ENCODE peak calls at places on chromosomes 4 and X, in nine cellular contexts. U is NCI-H2171 treated with DMSO at 0.1 percent for 48 hours; T is CD4-positive, alpha-beta T cell; D is G401; S is left colon; R is KG1; I is NCI-H1105; B is Calu3; J is AG09309. P is an unnamed sample.

GRCh38 chr4:147683172-147683571 is 791 bp downstream of the PRMT9 start:
- DNase-seq in R (no peak), U (peak; percentile 22), J (peak; percentile 4), I (no peak), D (peak; percentile 55), T (no peak), S (peak; percentile 37), B (no peak), P (peak; percentile 32)

GRCh38 chr4:83905952-83906351 is 370.0 kb downstream of the GPAT3 start:
- DNase-seq in U (peak; percentile 17), R (no peak), T (no peak), B (no peak), D (peak; percentile 8), I (peak; percentile 5), J (no peak), S (no peak), P (no peak)

GRCh38 chr4:184891765-184892164 is 66.0 kb upstream of the ACSL1 start:
- DNase-seq in U (no peak), R (no peak), J (no peak), S (no peak), D (no peak), T (no peak), I (no peak), B (no peak), P (no peak)

GRCh38 chrX:130174051-130174704 is 2.4 kb downstream of the RAB33A start:
- DNase-seq in I (no peak), R (no peak), S (no peak), J (peak; percentile 56), D (peak; percentile 40), B (no peak), T (no peak), U (no peak), P (peak; percentile 81)

GRCh38 chr4:139624441-139625130 is 41.0 kb upstream of the MGST2 start:
- DNase-seq in R (no peak), J (no peak), D (no peak), B (no peak), T (no peak), S (no peak), U (no peak), I (no peak), P (no peak)

GRCh38 chr4:45453258-45453841 is 670.5 kb downstream of the GABRG1 start:
- DNase-seq in I (peak; percentile 32), J (no peak), D (peak; percentile 61), S (no peak), U (peak; percentile 32), T (no peak), B (peak; percentile 7), R (peak; percentile 43), P (no peak)

GRCh38 chr4:181971973-181972372 is 271.2 kb upstream of the TENM3 start:
- DNase-seq in D (no peak), J (peak; percentile 48), S (no peak), T (no peak), U (no peak), I (no peak), B (no peak), R (no peak), P (peak; percentile 64)

GRCh38 chr4:48255130-48255958 is 14.3 kb downstream of the TEC start:
- DNase-seq in T (no peak), B (no peak), I (no peak), S (no peak), J (no peak), U (no peak), R (no peak), D (no peak), P (no peak)

GRCh38 chrX:69163936-69164741 is 1.1 kb downstream of the PJA1 start:
- DNase-seq in D (peak; percentile 56), J (no peak), R (no peak), T (peak; percentile 60), S (peak; percentile 47), U (no peak), I (no peak), B (no peak), P (no peak)

GRCh38 chrX:9530848-9531274 is 66.0 kb downstream of the TBL1X start:
- DNase-seq in U (peak; percentile 88), I (peak; percentile 78), D (peak; percentile 85), S (peak; percentile 60), B (peak; percentile 16), T (peak; percentile 41), R (no peak), J (peak; percentile 79), P (peak; percentile 88)

GRCh38 chrX:18702362-18703195 is 4.9 kb upstream of the PPEF1 start:
- DNase-seq in J (no peak), I (no peak), D (no peak), R (no peak), S (no peak), U (no peak), T (no peak), B (peak; percentile 3), P (peak; percentile 70)